ENCODE peak calls at places on chromosome 7, in five cellular contexts. One of them, this sample, is unnamed.

GRCh38 chr7:11831727-11832495 is at the start of gene THSD7A:
- DNase-seq in GM12891: peak
- DNase-seq in prostate gland: no peak
- DNase-seq in stimulated activated CD8-positive, alpha-beta memory T cell treated with anti-CD3 and anti-CD28 coated beads, Interleukin-12 subunit alpha, Interleukin-12 subunit beta, amount 100 ng/mL, for 4 hours: no peak
- DNase-seq in right cardiac atrium: peak
- DNase-seq in this sample: no peak

GRCh38 chr7:117347480-117347879 is 24.6 kb upstream of the WNT2 start:
- DNase-seq in right cardiac atrium: no peak
- DNase-seq in GM12891: no peak
- DNase-seq in prostate gland: no peak
- DNase-seq in stimulated activated CD8-positive, alpha-beta memory T cell treated with anti-CD3 and anti-CD28 coated beads, Interleukin-12 subunit alpha, Interleukin-12 subunit beta, amount 100 ng/mL, for 4 hours: no peak
- DNase-seq in this sample: no peak

GRCh38 chr7:27110977-27111752 is 8.7 kb upstream of the HOXA2 start:
- DNase-seq in GM12891: no peak
- DNase-seq in right cardiac atrium: no peak
- DNase-seq in prostate gland: no peak
- DNase-seq in stimulated activated CD8-positive, alpha-beta memory T cell treated with anti-CD3 and anti-CD28 coated beads, Interleukin-12 subunit alpha, Interleukin-12 subunit beta, amount 100 ng/mL, for 4 hours: no peak
- DNase-seq in this sample: no peak

GRCh38 chr7:73707045-73707631 is 12.3 kb downstream of the STX1A start:
- DNase-seq in prostate gland: peak
- DNase-seq in right cardiac atrium: no peak
- DNase-seq in GM12891: no peak
- DNase-seq in stimulated activated CD8-positive, alpha-beta memory T cell treated with anti-CD3 and anti-CD28 coated beads, Interleukin-12 subunit alpha, Interleukin-12 subunit beta, amount 100 ng/mL, for 4 hours: no peak
- DNase-seq in this sample: no peak

GRCh38 chr7:43586251-43586900 is 3.5 kb downstream of the STK17A start:
- DNase-seq in right cardiac atrium: no peak
- DNase-seq in prostate gland: no peak
- DNase-seq in stimulated activated CD8-positive, alpha-beta memory T cell treated with anti-CD3 and anti-CD28 coated beads, Interleukin-12 subunit alpha, Interleukin-12 subunit beta, amount 100 ng/mL, for 4 hours: no peak
- DNase-seq in GM12891: no peak
- DNase-seq in this sample: no peak

GRCh38 chr7:114789161-114789560 is 132.7 kb upstream of the MDFIC start:
- DNase-seq in stimulated activated CD8-positive, alpha-beta memory T cell treated with anti-CD3 and anti-CD28 coated beads, Interleukin-12 subunit alpha, Interleukin-12 subunit beta, amount 100 ng/mL, for 4 hours: no peak
- DNase-seq in prostate gland: no peak
- DNase-seq in GM12891: no peak
- DNase-seq in right cardiac atrium: no peak
- DNase-seq in this sample: no peak

GRCh38 chr7:135855836-135856235 is 107.2 kb upstream of the FAM180A start:
- DNase-seq in stimulated activated CD8-positive, alpha-beta memory T cell treated with anti-CD3 and anti-CD28 coated beads, Interleukin-12 subunit alpha, Interleukin-12 subunit beta, amount 100 ng/mL, for 4 hours: no peak
- DNase-seq in GM12891: no peak
- DNase-seq in right cardiac atrium: no peak
- DNase-seq in prostate gland: no peak
- DNase-seq in this sample: no peak

GRCh38 chr7:78587443-78588044 is 789.0 kb downstream of the PHTF2 start:
- DNase-seq in prostate gland: no peak
- DNase-seq in right cardiac atrium: no peak
- DNase-seq in GM12891: no peak
- DNase-seq in stimulated activated CD8-positive, alpha-beta memory T cell treated with anti-CD3 and anti-CD28 coated beads, Interleukin-12 subunit alpha, Interleukin-12 subunit beta, amount 100 ng/mL, for 4 hours: no peak
- DNase-seq in this sample: peak

GRCh38 chr7:271266-272107 is 18.5 kb upstream of the FOXL3 start:
- DNase-seq in GM12891: no peak
- DNase-seq in stimulated activated CD8-positive, alpha-beta memory T cell treated with anti-CD3 and anti-CD28 coated beads, Interleukin-12 subunit alpha, Interleukin-12 subunit beta, amount 100 ng/mL, for 4 hours: no peak
- DNase-seq in prostate gland: no peak
- DNase-seq in right cardiac atrium: peak
- DNase-seq in this sample: no peak

GRCh38 chr7:26551740-26552139 is 260.1 kb downstream of the SNX10 start:
- DNase-seq in GM12891: no peak
- DNase-seq in stimulated activated CD8-positive, alpha-beta memory T cell treated with anti-CD3 and anti-CD28 coated beads, Interleukin-12 subunit alpha, Interleukin-12 subunit beta, amount 100 ng/mL, for 4 hours: no peak
- DNase-seq in right cardiac atrium: no peak
- DNase-seq in prostate gland: no peak
- DNase-seq in this sample: no peak

GRCh38 chr7:10798044-10798443 is 175.6 kb upstream of the PHF14 start:
- DNase-seq in right cardiac atrium: no peak
- DNase-seq in GM12891: no peak
- DNase-seq in prostate gland: no peak
- DNase-seq in stimulated activated CD8-positive, alpha-beta memory T cell treated with anti-CD3 and anti-CD28 coated beads, Interleukin-12 subunit alpha, Interleukin-12 subunit beta, amount 100 ng/mL, for 4 hours: no peak
- DNase-seq in this sample: no peak

GRCh38 chr7:35248576-35249536 is 5.0 kb downstream of the TBX20 start:
- DNase-seq in right cardiac atrium: peak
- DNase-seq in GM12891: no peak
- DNase-seq in stimulated activated CD8-positive, alpha-beta memory T cell treated with anti-CD3 and anti-CD28 coated beads, Interleukin-12 subunit alpha, Interleukin-12 subunit beta, amount 100 ng/mL, for 4 hours: no peak
- DNase-seq in prostate gland: no peak
- DNase-seq in this sample: no peak

GRCh38 chr7:143369678-143370651 is 7.5 kb upstream of the FAM131B start:
- DNase-seq in right cardiac atrium: no peak
- DNase-seq in stimulated activated CD8-positive, alpha-beta memory T cell treated with anti-CD3 and anti-CD28 coated beads, Interleukin-12 subunit alpha, Interleukin-12 subunit beta, amount 100 ng/mL, for 4 hours: no peak
- DNase-seq in GM12891: no peak
- DNase-seq in prostate gland: no peak
- DNase-seq in this sample: no peak

GRCh38 chr7:22469371-22470143 is 30.4 kb downstream of the STEAP1B start:
- DNase-seq in GM12891: no peak
- DNase-seq in prostate gland: no peak
- DNase-seq in right cardiac atrium: no peak
- DNase-seq in stimulated activated CD8-positive, alpha-beta memory T cell treated with anti-CD3 and anti-CD28 coated beads, Interleukin-12 subunit alpha, Interleukin-12 subunit beta, amount 100 ng/mL, for 4 hours: no peak
- DNase-seq in this sample: no peak

GRCh38 chr7:45035909-45036308 is 35.9 kb downstream of the CCM2 start:
- DNase-seq in GM12891: no peak
- DNase-seq in right cardiac atrium: no peak
- DNase-seq in prostate gland: peak
- DNase-seq in stimulated activated CD8-positive, alpha-beta memory T cell treated with anti-CD3 and anti-CD28 coated beads, Interleukin-12 subunit alpha, Interleukin-12 subunit beta, amount 100 ng/mL, for 4 hours: no peak
- DNase-seq in this sample: no peak

GRCh38 chr7:105581066-105581811 is at the start of gene EFCAB10:
- DNase-seq in prostate gland: peak
- DNase-seq in right cardiac atrium: peak
- DNase-seq in stimulated activated CD8-positive, alpha-beta memory T cell treated with anti-CD3 and anti-CD28 coated beads, Interleukin-12 subunit alpha, Interleukin-12 subunit beta, amount 100 ng/mL, for 4 hours: no peak
- DNase-seq in GM12891: peak
- DNase-seq in this sample: no peak

GRCh38 chr7:137801003-137801402 is 45.8 kb downstream of the DGKI start:
- DNase-seq in stimulated activated CD8-positive, alpha-beta memory T cell treated with anti-CD3 and anti-CD28 coated beads, Interleukin-12 subunit alpha, Interleukin-12 subunit beta, amount 100 ng/mL, for 4 hours: no peak
- DNase-seq in GM12891: no peak
- DNase-seq in right cardiac atrium: no peak
- DNase-seq in prostate gland: no peak
- DNase-seq in this sample: no peak

GRCh38 chr7:69708857-69709256 is 110.6 kb downstream of the AUTS2 start:
- DNase-seq in GM12891: no peak
- DNase-seq in stimulated activated CD8-positive, alpha-beta memory T cell treated with anti-CD3 and anti-CD28 coated beads, Interleukin-12 subunit alpha, Interleukin-12 subunit beta, amount 100 ng/mL, for 4 hours: no peak
- DNase-seq in prostate gland: no peak
- DNase-seq in right cardiac atrium: no peak
- DNase-seq in this sample: no peak

GRCh38 chr7:5177060-5177459 is 13.0 kb upstream of the WIPI2 start:
- DNase-seq in prostate gland: peak
- DNase-seq in right cardiac atrium: peak
- DNase-seq in GM12891: no peak
- DNase-seq in stimulated activated CD8-positive, alpha-beta memory T cell treated with anti-CD3 and anti-CD28 coated beads, Interleukin-12 subunit alpha, Interleukin-12 subunit beta, amount 100 ng/mL, for 4 hours: no peak
- DNase-seq in this sample: no peak

GRCh38 chr7:157300406-157300770 is 36.4 kb upstream of the DNAJB6 start:
- DNase-seq in GM12891: no peak
- DNase-seq in right cardiac atrium: no peak
- DNase-seq in stimulated activated CD8-positive, alpha-beta memory T cell treated with anti-CD3 and anti-CD28 coated beads, Interleukin-12 subunit alpha, Interleukin-12 subunit beta, amount 100 ng/mL, for 4 hours: no peak
- DNase-seq in prostate gland: no peak
- DNase-seq in this sample: no peak

GRCh38 chr7:153934048-153934447 is 118.2 kb upstream of the DPP6 start:
- DNase-seq in prostate gland: no peak
- DNase-seq in right cardiac atrium: no peak
- DNase-seq in GM12891: no peak
- DNase-seq in stimulated activated CD8-positive, alpha-beta memory T cell treated with anti-CD3 and anti-CD28 coated beads, Interleukin-12 subunit alpha, Interleukin-12 subunit beta, amount 100 ng/mL, for 4 hours: no peak
- DNase-seq in this sample: no peak

GRCh38 chr7:6636741-6637543 is at the start of gene ZNF316:
- DNase-seq in stimulated activated CD8-positive, alpha-beta memory T cell treated with anti-CD3 and anti-CD28 coated beads, Interleukin-12 subunit alpha, Interleukin-12 subunit beta, amount 100 ng/mL, for 4 hours: peak
- DNase-seq in right cardiac atrium: peak
- DNase-seq in GM12891: peak
- DNase-seq in prostate gland: peak
- DNase-seq in this sample: no peak